ENCODE peak calls at places on chromosome 14, in eight cellular contexts. R is uterus; T is CD8-positive, alpha-beta T cell; E is PC-3; Q is pancreas; Y is WERI-Rb-1; D is cardiac muscle cell; V is Peyer's patch. S is an unnamed sample.

GRCh38 chr14:100864960-100865681 is 38.4 kb downstream of the RTL1 start:
- DNase-seq in D (no peak), R (no peak), E (peak), T (no peak), V (no peak), Q (no peak), Y (no peak), S (no peak)

GRCh38 chr14:85010186-85010585 is 519.8 kb upstream of the FLRT2 start:
- DNase-seq in V (no peak), R (no peak), Y (no peak), Q (no peak), E (no peak), D (no peak), T (no peak), S (no peak)

GRCh38 chr14:69337984-69338383 is 60.1 kb downstream of the ERH start:
- DNase-seq in Y (no peak), T (no peak), V (no peak), Q (no peak), E (no peak), R (no peak), D (no peak), S (no peak)

GRCh38 chr14:104390221-104390931 is 189.2 kb upstream of the C14orf180 start:
- DNase-seq in V (peak), D (no peak), R (no peak), T (no peak), E (no peak), Q (no peak), Y (no peak), S (no peak)

GRCh38 chr14:26966942-26967341 is 369.1 kb upstream of the NOVA1 start:
- DNase-seq in Q (no peak), V (peak), E (peak), R (peak), D (no peak), T (no peak), Y (no peak), S (no peak)

GRCh38 chr14:101965145-101965531 is 765 bp downstream of the DYNC1H1 start:
- DNase-seq in Q (peak), D (peak), R (peak), E (peak), Y (peak), T (peak), V (peak), S (peak)

GRCh38 chr14:21860172-21860571 is 186.6 kb upstream of the OR4E1 start:
- DNase-seq in D (peak), Q (no peak), T (no peak), R (no peak), E (peak), V (peak), Y (peak), S (peak)

GRCh38 chr14:28653521-28653920 is 113.1 kb upstream of the FOXG1 start:
- DNase-seq in T (no peak), Y (no peak), Q (no peak), R (no peak), D (no peak), E (peak), V (no peak), S (no peak)

GRCh38 chr14:100554082-100554677 is 33.0 kb downstream of the BEGAIN start:
- DNase-seq in Y (peak), Q (no peak), R (peak), D (no peak), V (peak), E (no peak), T (no peak), S (peak)

GRCh38 chr14:34368115-34368970 is 93.7 kb downstream of the SPTSSA start:
- DNase-seq in Y (no peak), R (no peak), E (peak), T (no peak), V (peak), Q (no peak), D (no peak), S (peak)

DNA sequence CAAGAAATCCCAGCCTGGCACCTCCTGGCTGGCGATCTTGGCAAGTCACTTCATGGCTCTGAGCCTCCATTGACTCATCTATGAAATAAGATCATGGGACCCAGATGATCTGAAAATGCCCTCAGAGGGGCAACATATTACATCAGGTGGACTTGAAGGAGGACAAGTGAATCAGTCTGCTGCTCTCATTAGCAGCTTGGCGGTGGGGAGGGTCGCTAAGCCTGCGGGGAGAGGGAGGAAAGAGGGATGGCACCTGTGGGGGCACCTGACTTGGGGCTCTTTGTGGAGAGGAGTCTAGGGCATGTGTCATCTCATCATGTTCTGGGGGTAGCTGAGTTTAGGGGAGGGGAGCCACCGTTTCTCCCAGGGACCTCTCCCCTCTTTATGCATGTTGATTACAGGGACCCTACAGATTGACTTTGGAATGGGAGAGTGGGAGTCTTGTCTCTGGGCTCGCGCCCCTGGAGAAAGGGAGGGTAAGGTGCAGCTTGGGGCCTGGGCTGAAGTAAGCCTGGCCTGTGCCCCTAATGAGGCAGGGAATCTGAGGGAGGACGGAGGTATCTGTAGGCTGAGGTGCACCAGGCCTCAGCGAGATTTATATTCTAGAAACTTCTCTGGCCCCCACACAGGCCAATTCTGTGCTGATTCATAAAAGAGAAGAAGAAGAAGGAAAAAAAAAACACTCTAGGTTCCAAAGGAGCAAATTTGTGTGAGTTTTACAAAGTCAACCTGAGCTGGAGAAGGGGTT is 29.3 kb upstream of the BATF start:
- DNase-seq in D (no peak), Q (no peak), T (no peak), Y (no peak), E (no peak), R (no peak), V (no peak), S (no peak)
- H3K27ac ChIP-seq in D (no peak), Q (no peak), T (no peak), Y (no peak), E (no peak), R (no peak), V (no peak), S (no peak)

GRCh38 chr14:52589646-52590045 is 37.0 kb downstream of the GPR137C start:
- DNase-seq in T (no peak), R (no peak), Y (no peak), V (no peak), Q (no peak), D (no peak), E (no peak), S (no peak)
- H3K27ac ChIP-seq in T (no peak), R (no peak), Y (no peak), V (no peak), Q (no peak), D (no peak), E (no peak), S (no peak)

GRCh38 chr14:74400919-74401503 is 25.0 kb downstream of the SYNDIG1L start:
- DNase-seq in T (no peak), D (no peak), Y (no peak), E (no peak), R (no peak), V (no peak), Q (no peak), S (no peak)
- H3K27ac ChIP-seq in T (no peak), D (peak), Y (no peak), E (no peak), R (no peak), V (peak), Q (no peak), S (no peak)

GRCh38 chr14:102996941-102997340 is 60.4 kb downstream of the CDC42BPB start:
- DNase-seq in Q (no peak), V (no peak), Y (no peak), R (no peak), D (no peak), T (no peak), E (no peak), S (no peak)

GRCh38 chr14:103000291-103000921 is 56.9 kb downstream of the CDC42BPB start:
- DNase-seq in E (no peak), T (no peak), Y (no peak), V (no peak), D (no peak), R (no peak), Q (no peak), S (no peak)

GRCh38 chr14:103001226-103001625 is 56.1 kb downstream of the CDC42BPB start:
- DNase-seq in T (no peak), Y (no peak), E (no peak), V (no peak), D (no peak), R (no peak), Q (no peak), S (no peak)

GRCh38 chr14:102999227-102999895 is 58.0 kb downstream of the CDC42BPB start:
- DNase-seq in Y (no peak), Q (no peak), V (no peak), T (no peak), D (no peak), E (no peak), R (no peak), S (no peak)

GRCh38 chr14:102998393-102998792 is 59.0 kb downstream of the CDC42BPB start:
- DNase-seq in Y (no peak), Q (no peak), D (no peak), R (no peak), T (no peak), E (peak), V (no peak), S (no peak)
- H3K27ac ChIP-seq in Y (no peak), Q (no peak), D (no peak), R (no peak), T (no peak), E (peak), V (no peak), S (no peak)

GRCh38 chr14:93200553-93200952 is 6.3 kb downstream of the GON7 start:
- DNase-seq in Y (no peak), V (no peak), Q (no peak), E (no peak), R (no peak), D (no peak), T (no peak), S (no peak)

GRCh38 chr14:93199031-93199430 is 7.8 kb downstream of the GON7 start:
- DNase-seq in T (no peak), R (no peak), D (no peak), Y (peak), E (no peak), V (no peak), Q (no peak), S (no peak)

GRCh38 chr14:93201155-93201704 is 5.6 kb downstream of the GON7 start:
- DNase-seq in Y (no peak), D (no peak), R (no peak), E (no peak), V (no peak), Q (no peak), T (no peak), S (no peak)

GRCh38 chr14:93195316-93195999 is 10.3 kb downstream of the LYSET start:
- DNase-seq in R (no peak), Y (no peak), T (no peak), V (no peak), Q (no peak), D (no peak), E (no peak), S (no peak)
- H3K27ac ChIP-seq in R (no peak), Y (no peak), T (no peak), V (no peak), Q (no peak), D (peak), E (no peak), S (no peak)

GRCh38 chr14:58625438-58625837 is 12.3 kb upstream of the DACT1 start:
- DNase-seq in V (no peak), T (no peak), R (no peak), Q (no peak), D (no peak), Y (no peak), E (no peak), S (no peak)

GRCh38 chr14:58617619-58618018 is 20.1 kb upstream of the DACT1 start:
- DNase-seq in V (no peak), Q (no peak), T (no peak), E (no peak), D (no peak), R (no peak), Y (no peak), S (no peak)

DNA sequence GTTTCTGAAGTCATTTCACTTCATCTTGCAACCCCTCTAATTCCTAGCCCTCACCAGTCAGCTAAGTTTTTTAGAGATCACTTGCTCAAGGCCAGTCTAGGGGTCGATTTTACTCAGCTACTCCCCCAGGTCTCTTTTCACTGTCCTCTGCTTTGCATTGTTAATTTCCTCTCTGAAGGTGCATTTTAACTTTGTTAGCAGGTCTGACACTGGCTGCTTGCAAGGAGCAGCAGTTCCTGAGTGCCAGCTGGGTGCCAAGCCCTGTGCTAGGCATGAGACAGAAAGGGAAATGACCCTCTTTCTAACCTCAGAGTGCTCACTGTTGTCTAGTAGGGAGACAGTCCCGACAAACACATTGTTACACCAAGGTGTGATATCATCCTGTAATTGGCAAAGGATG is 17.8 kb upstream of the DACT1 start:
- DNase-seq in R (no peak), T (no peak), D (no peak), Q (no peak), E (no peak), Y (no peak), V (no peak), S (no peak)
- H3K27ac ChIP-seq in R (no peak), T (no peak), D (no peak), Q (no peak), E (no peak), Y (no peak), V (no peak), S (no peak)

GRCh38 chr14:22870811-22871199 is 735 bp upstream of the LRP10 start:
- DNase-seq in T (no peak), R (no peak), Y (no peak), Q (no peak), V (no peak), E (no peak), D (no peak), S (no peak)
- H3K27ac ChIP-seq in T (peak), R (peak), Y (peak), Q (peak), V (peak), E (peak), D (peak), S (peak)